ENCODE peak calls at places on chromosomes 3 and 15, in four cellular contexts. S, M, E and W are unnamed samples.

GRCh38 chr3:134663646-134664456 is 13.0 kb upstream of the KY start:
- DNase-seq in M (peak; percentile 33), E (peak; percentile 55), S (no peak), W (no peak)

GRCh38 chr3:43181202-43181910 is 75.5 kb upstream of the POMGNT2 start:
- DNase-seq in E (no peak), S (no peak), M (no peak), W (peak; percentile 37)

GRCh38 chr3:126308394-126309125 is 48.6 kb downstream of the KLF15 start:
- DNase-seq in E (no peak), S (no peak), M (peak; percentile 62), W (no peak)

GRCh38 chr15:74725845-74726773 is 781 bp upstream of the CYP1A1 start:
- DNase-seq in S (peak; percentile 24), E (no peak), M (peak; percentile 92), W (peak; percentile 64)

GRCh38 chr3:153210660-153211059 is 48.6 kb downstream of the RAP2B start:
- DNase-seq in E (no peak), M (no peak), S (no peak), W (no peak)

GRCh38 chr3:100665230-100665629 is 44.1 kb upstream of the TFG start:
- DNase-seq in S (no peak), E (no peak), M (no peak), W (no peak)

GRCh38 chr3:11445883-11446282 is 173.7 kb downstream of the ATG7 start:
- DNase-seq in S (no peak), M (no peak), E (peak; percentile 37), W (no peak)

GRCh38 chr15:81413851-81414250 is 39.8 kb upstream of the TMC3 start:
- DNase-seq in M (peak; percentile 79), S (no peak), E (no peak), W (no peak)

GRCh38 chr3:179324270-179324754 is 1.5 kb downstream of the ZNF639 start:
- DNase-seq in S (peak; percentile 57), E (peak; percentile 65), M (no peak), W (no peak)

GRCh38 chr3:174101244-174101643 is 703.7 kb downstream of the NLGN1 start:
- DNase-seq in E (peak; percentile 69), S (no peak), M (no peak), W (peak; percentile 0)

GRCh38 chr3:150069158-150069536 is 98.5 kb upstream of the PFN2 start:
- DNase-seq in E (peak; percentile 48), M (no peak), S (no peak), W (no peak)

GRCh38 chr3:187017511-187018230 is 87.3 kb downstream of the ST6GAL1 start:
- DNase-seq in E (no peak), S (peak; percentile 81), M (peak; percentile 45), W (no peak)

GRCh38 chr3:193831495-193832455 is 238.8 kb downstream of the OPA1 start:
- DNase-seq in S (no peak), M (no peak), E (no peak), W (peak; percentile 20)

GRCh38 chr15:49715701-49716100 is 94.9 kb downstream of the DTWD1 start:
- DNase-seq in M (no peak), S (no peak), E (no peak), W (no peak)

GRCh38 chr3:165643433-165643824 is 193.8 kb downstream of the BCHE start:
- DNase-seq in M (no peak), E (peak; percentile 70), S (no peak), W (no peak)

GRCh38 chr3:168030488-168031054 is 65.2 kb downstream of the GOLIM4 start:
- DNase-seq in S (no peak), E (no peak), M (no peak), W (no peak)

GRCh38 chr3:128366136-128366535 is 100.6 kb downstream of the DNAJB8 start:
- DNase-seq in E (no peak), M (peak; percentile 16), S (no peak), W (no peak)

GRCh38 chr15:63339006-63339766 is 42.5 kb downstream of the CA12 start:
- DNase-seq in M (no peak), E (peak; percentile 59), S (no peak), W (no peak)

GRCh38 chr3:10855871-10856662 is 40.0 kb downstream of the SLC6A11 start:
- DNase-seq in S (no peak), M (no peak), E (no peak), W (no peak)

GRCh38 chr3:108130705-108131104 is 39.9 kb upstream of the CD47 start:
- DNase-seq in M (no peak), S (no peak), E (peak; percentile 53), W (no peak)

DNA sequence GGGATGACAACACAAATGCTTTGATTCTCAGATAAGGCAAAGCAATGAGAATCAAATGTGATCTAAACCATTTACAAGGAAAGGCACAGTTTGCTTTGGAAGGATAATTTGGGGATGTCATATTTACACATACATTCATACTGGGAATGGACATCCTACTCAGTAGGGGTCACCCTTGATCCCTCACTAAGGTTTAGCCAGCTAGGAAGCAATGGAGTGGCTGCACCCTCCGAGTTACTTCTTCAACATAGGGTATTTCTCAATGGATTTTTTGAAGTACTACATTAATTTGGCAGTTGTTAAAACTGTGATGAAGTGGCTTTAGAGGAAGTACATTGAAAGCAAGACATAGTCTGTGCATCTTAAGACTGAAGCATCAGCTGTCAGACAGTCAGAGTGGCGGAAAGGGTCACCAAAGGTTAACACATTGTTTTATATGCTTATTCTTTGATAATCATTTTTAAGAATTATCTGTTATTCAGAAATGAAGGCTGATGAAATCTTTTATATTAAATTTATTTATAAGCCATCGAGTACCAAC is 22.0 kb upstream of the SSR3 start:
- DNase-seq in S (no peak), E (no peak), M (no peak), W (no peak)
- TF ChIP-seq CTCF in S (no peak), E (peak; percentile 11), M (peak; percentile 24), W (no peak)

DNA sequence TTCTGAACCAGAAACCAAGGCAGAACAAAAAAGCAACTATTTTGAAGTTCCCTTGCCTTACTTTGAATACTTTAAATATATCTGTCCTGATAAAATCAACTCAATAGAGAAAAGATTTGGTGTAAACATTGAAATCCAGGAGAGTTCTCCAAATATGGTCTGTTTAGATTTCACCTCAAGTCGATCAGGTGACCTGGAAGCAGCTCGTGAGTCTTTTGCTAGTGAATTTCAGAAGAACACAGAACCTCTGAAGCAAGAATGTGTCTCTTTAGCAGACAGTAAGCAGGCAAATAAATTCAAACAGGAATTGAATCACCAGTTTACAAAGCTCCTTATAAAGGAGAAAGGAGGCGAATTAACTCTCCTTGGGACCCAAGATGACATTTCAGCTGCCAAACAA is 4.6 kb downstream of the DTX3L start:
- DNase-seq in E (no peak), M (no peak), S (no peak), W (no peak)
- H3K36me3 ChIP-seq in E (peaks cover 18% of the 10 kb centered on the region), M (peaks cover 39% of the 10 kb centered on the region), S (peaks cover 2% of the 10 kb centered on the region), W (peaks cover 5% of the 10 kb centered on the region)

GRCh38 chr3:18809640-18810305 is 338.5 kb upstream of the KCNH8 start:
- DNase-seq in S (no peak), E (no peak), M (no peak), W (no peak)
- H3K4me3 ChIP-seq in S (no peak overlapping the region), E (no peak overlapping the region), M (no peak overlapping the region), W (no peak overlapping the region)

GRCh38 chr3:171508206-171508605 is 48.0 kb upstream of the TNIK start:
- DNase-seq in S (no peak), E (no peak), M (no peak), W (no peak)

GRCh38 chr3:171505822-171506333 is 45.7 kb upstream of the TNIK start:
- DNase-seq in M (no peak), E (no peak), S (no peak), W (no peak)

GRCh38 chr3:171511450-171511849 is 51.2 kb upstream of the TNIK start:
- DNase-seq in S (no peak), M (no peak), E (no peak), W (no peak)

GRCh38 chr3:171506743-171507319 is 46.6 kb upstream of the TNIK start:
- DNase-seq in S (no peak), M (no peak), E (peak; percentile 42), W (peak; percentile 11)

GRCh38 chr3:171508676-171509075 is 48.5 kb upstream of the TNIK start:
- DNase-seq in M (no peak), S (no peak), E (no peak), W (no peak)
- TF ChIP-seq CTCF in M (no peak), S (no peak), E (no peak), W (no peak)

GRCh38 chr3:12579919-12580318 is 23.0 kb downstream of the MKRN2 start:
- DNase-seq in S (peak; percentile 37), M (no peak), E (peak; percentile 71), W (no peak)

GRCh38 chr3:12578742-12579141 is 21.9 kb downstream of the MKRN2 start:
- DNase-seq in M (no peak), E (no peak), S (no peak), W (no peak)

GRCh38 chr3:12574656-12575055 is 17.8 kb downstream of the MKRN2 start:
- DNase-seq in M (no peak), E (no peak), S (no peak), W (no peak)

GRCh38 chr3:12579456-12579855 is 22.6 kb downstream of the MKRN2 start:
- DNase-seq in M (no peak), S (peak; percentile 20), E (no peak), W (no peak)

GRCh38 chr3:12577379-12577778 is 20.5 kb downstream of the MKRN2 start:
- DNase-seq in S (no peak), M (no peak), E (no peak), W (no peak)
- H3K36me3 ChIP-seq in S (peaks cover 18% of the 10 kb centered on the region), M (peaks cover 84% of the 10 kb centered on the region), E (peaks cover 59% of the 10 kb centered on the region), W (peaks cover 30% of the 10 kb centered on the region)

GRCh38 chr15:98431171-98431570 is 217.2 kb upstream of the IGF1R start:
- DNase-seq in E (no peak), S (no peak), M (no peak), W (no peak)

GRCh38 chr15:98425173-98425572 is 223.2 kb upstream of the IGF1R start:
- DNase-seq in M (no peak), S (no peak), E (no peak), W (no peak)

GRCh38 chr15:98433856-98434255 is 214.5 kb upstream of the IGF1R start:
- DNase-seq in S (no peak), M (no peak), E (no peak), W (no peak)

GRCh38 chr15:98433302-98433701 is 215.0 kb upstream of the IGF1R start:
- DNase-seq in S (no peak), E (no peak), M (no peak), W (no peak)

DNA sequence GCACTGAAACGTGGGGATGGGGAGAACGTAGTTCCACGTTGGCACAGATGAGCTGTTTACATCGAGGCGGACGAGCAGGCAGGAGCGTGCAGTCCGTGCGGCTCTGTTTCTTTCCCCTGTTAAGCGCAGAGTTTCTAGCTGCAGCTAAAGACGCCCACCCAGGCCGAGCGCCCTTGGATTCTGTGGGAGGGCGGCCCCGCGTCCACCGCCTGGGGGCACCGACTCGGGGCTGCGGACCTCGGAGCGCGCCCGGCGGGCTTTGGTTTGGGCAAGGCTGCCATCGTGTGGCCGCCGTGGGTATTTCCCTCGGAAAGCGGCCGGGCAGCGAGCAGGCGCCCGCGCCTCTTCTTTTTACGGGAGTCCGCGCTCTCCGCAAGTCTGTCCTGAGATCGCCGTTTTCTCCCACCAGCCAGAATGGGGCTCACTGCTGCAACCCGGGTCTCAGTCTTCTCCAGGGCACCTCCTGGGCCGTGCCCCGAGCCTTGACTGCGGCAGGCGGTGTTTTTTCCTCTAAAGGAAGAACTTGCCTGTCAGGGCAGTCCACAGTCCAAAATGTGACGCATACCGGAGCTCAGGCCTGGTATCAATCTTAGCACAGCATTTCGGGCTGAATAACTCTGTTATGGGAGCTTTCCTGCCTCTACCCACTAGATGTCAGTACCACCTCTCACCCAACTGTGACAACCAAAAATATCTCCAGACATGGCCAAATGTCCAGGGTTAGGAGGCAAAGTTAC is 219.9 kb upstream of the IGF1R start:
- DNase-seq in S (peak; percentile 60), E (peak; percentile 50), M (peak; percentile 94), W (peak; percentile 42)
- H3K4me3 ChIP-seq in S (no peak overlapping the region), E (peak overlapping the region; percentile 50), M (peak overlapping the region; percentile 14), W (no peak overlapping the region)